ENCODE peak calls at places on chromosomes 11 and 22, in four cellular contexts. One of them, this sample, is unnamed.

GRCh38 chr11:35623708-35624168 is 5.5 kb downstream of the FJX1 start:
- DNase-seq in fibroblast of lung: peak
- DNase-seq in H9: no peak
- DNase-seq in CD8-positive, alpha-beta T cell: no peak
- DNase-seq in this sample: no peak

GRCh38 chr11:115924744-115925567 is 420.7 kb upstream of the CADM1 start:
- DNase-seq in H9: no peak
- DNase-seq in fibroblast of lung: peak
- DNase-seq in CD8-positive, alpha-beta T cell: no peak
- DNase-seq in this sample: no peak

GRCh38 chr11:106624377-106624776 is 393.9 kb downstream of the GUCY1A2 start:
- DNase-seq in H9: no peak
- DNase-seq in fibroblast of lung: peak
- DNase-seq in CD8-positive, alpha-beta T cell: no peak
- DNase-seq in this sample: no peak

GRCh38 chr11:130580372-130580771 is 131.9 kb downstream of the ADAMTS15 start:
- DNase-seq in fibroblast of lung: peak
- DNase-seq in H9: peak
- DNase-seq in CD8-positive, alpha-beta T cell: no peak
- DNase-seq in this sample: peak

GRCh38 chr11:12170984-12171383 is 60.6 kb downstream of the MICAL2 start:
- DNase-seq in H9: no peak
- DNase-seq in fibroblast of lung: peak
- DNase-seq in CD8-positive, alpha-beta T cell: no peak
- DNase-seq in this sample: no peak

GRCh38 chr11:27282806-27283205 is 80.2 kb downstream of the CCDC34 start:
- DNase-seq in fibroblast of lung: peak
- DNase-seq in CD8-positive, alpha-beta T cell: no peak
- DNase-seq in H9: no peak
- DNase-seq in this sample: no peak

GRCh38 chr11:130246719-130247118 is 68.0 kb downstream of the ZBTB44 start:
- DNase-seq in H9: no peak
- DNase-seq in CD8-positive, alpha-beta T cell: no peak
- DNase-seq in fibroblast of lung: peak
- DNase-seq in this sample: no peak

GRCh38 chr11:86735462-86736302 is 63.3 kb upstream of the ME3 start:
- DNase-seq in CD8-positive, alpha-beta T cell: no peak
- DNase-seq in H9: no peak
- DNase-seq in fibroblast of lung: peak
- DNase-seq in this sample: no peak

GRCh38 chr11:36015806-36016205 is 71.9 kb downstream of the LDLRAD3 start:
- DNase-seq in H9: no peak
- DNase-seq in CD8-positive, alpha-beta T cell: no peak
- DNase-seq in fibroblast of lung: no peak
- DNase-seq in this sample: peak

GRCh38 chr11:13939952-13940610 is 22.4 kb upstream of the SPON1 start:
- DNase-seq in fibroblast of lung: no peak
- DNase-seq in CD8-positive, alpha-beta T cell: no peak
- DNase-seq in H9: no peak
- DNase-seq in this sample: no peak

GRCh38 chr11:10770626-10771254 is 19.7 kb downstream of the CTR9 start:
- DNase-seq in H9: no peak
- DNase-seq in fibroblast of lung: peak
- DNase-seq in CD8-positive, alpha-beta T cell: no peak
- DNase-seq in this sample: peak

GRCh38 chr22:29302402-29302680 is 4.1 kb upstream of the GAS2L1 start:
- DNase-seq in H9: no peak
- DNase-seq in CD8-positive, alpha-beta T cell: no peak
- DNase-seq in fibroblast of lung: no peak
- DNase-seq in this sample: peak

GRCh38 chr22:29300807-29301601 is 5.4 kb upstream of the GAS2L1 start:
- DNase-seq in CD8-positive, alpha-beta T cell: no peak
- DNase-seq in H9: no peak
- DNase-seq in fibroblast of lung: no peak
- DNase-seq in this sample: peak

GRCh38 chr22:29301716-29302401 is 4.6 kb upstream of the GAS2L1 start:
- DNase-seq in H9: peak
- DNase-seq in fibroblast of lung: no peak
- DNase-seq in CD8-positive, alpha-beta T cell: no peak
- DNase-seq in this sample: no peak

GRCh38 chr22:29300467-29300806 is 6.0 kb upstream of the GAS2L1 start:
- DNase-seq in H9: no peak
- DNase-seq in fibroblast of lung: no peak
- DNase-seq in CD8-positive, alpha-beta T cell: no peak
- DNase-seq in this sample: no peak

DNA sequence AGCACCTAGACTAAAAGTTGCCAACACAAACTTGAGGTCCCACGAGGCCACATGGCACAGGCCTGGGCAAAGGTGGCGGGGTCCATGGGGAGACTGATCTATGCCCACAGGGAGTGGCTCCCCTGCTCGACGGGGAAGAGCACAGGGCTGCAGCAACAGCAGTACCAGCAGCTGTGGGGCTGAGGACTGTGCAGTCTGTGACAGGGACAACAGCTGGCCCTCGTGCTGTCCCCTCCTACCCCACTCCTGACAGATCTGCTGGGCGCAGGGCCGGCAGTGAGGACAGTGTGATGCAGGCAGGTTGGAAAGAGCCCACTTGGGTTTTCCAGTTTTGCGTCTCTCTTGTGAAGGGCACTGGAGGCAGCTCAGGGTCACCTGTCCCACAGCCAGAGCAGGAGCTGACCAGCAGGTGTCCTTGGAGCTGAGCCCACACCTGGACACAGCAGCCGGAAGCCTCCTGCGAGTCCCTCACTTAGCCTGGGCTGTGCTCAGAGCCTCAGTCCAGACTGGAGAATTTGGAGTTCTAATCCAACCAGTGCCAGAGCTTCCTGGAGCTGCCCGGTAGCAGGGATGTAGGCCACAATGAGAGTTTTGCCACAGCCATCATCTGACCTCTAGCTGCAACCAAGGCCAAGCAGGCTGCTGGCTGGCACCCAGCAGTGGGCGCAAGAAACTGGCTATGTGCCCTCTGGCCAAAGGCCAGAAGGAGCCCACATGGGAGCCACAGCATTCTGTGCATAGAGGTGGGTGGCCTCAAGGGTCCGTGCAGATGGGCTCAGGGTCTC is 3.6 kb upstream of the GAS2L1 start:
- DNase-seq in fibroblast of lung: no peak
- DNase-seq in CD8-positive, alpha-beta T cell: no peak
- DNase-seq in H9: peak
- DNase-seq in this sample: no peak
- TF ChIP-seq CTCF in fibroblast of lung: no peak
- TF ChIP-seq CTCF in CD8-positive, alpha-beta T cell: no peak
- TF ChIP-seq CTCF in H9: no peak
- TF ChIP-seq CTCF in this sample: no peak

DNA sequence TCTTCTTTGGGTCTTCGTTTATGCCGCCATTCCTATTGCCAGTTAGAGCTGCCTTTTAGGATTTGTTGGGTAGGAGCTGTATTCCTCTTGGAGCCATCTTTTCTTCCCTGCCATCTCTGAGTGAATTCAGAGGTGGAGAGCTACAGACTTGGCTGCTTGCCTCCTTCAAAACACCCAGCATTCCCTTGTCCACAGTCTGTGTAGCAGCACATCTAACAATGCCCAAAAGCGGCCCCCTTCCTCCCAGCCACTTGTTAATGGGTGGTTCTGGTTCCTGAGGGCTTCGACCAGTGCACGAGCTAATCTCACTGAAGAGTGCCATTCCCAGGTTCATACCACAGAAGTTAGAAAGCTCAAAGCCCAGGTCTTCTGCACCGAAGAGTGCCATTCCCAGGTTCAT is 37.7 kb downstream of the MARK2 start:
- DNase-seq in fibroblast of lung: no peak
- DNase-seq in H9: no peak
- DNase-seq in CD8-positive, alpha-beta T cell: no peak
- DNase-seq in this sample: no peak
- H3K27ac ChIP-seq in fibroblast of lung: no peak
- H3K27ac ChIP-seq in H9: no peak
- H3K27ac ChIP-seq in CD8-positive, alpha-beta T cell: no peak
- H3K27ac ChIP-seq in this sample: peak

GRCh38 chr22:36873614-36874308 is 13.0 kb downstream of the NCF4 start:
- DNase-seq in H9: peak
- DNase-seq in CD8-positive, alpha-beta T cell: no peak
- DNase-seq in fibroblast of lung: peak
- DNase-seq in this sample: no peak
- TF ChIP-seq CTCF in H9: peak
- TF ChIP-seq CTCF in CD8-positive, alpha-beta T cell: no peak
- TF ChIP-seq CTCF in fibroblast of lung: peak
- TF ChIP-seq CTCF in this sample: peak

GRCh38 chr11:61042961-61043540 is 59.2 kb upstream of the CD5 start:
- DNase-seq in H9: no peak
- DNase-seq in CD8-positive, alpha-beta T cell: no peak
- DNase-seq in fibroblast of lung: no peak
- DNase-seq in this sample: no peak
- H3K27ac ChIP-seq in H9: no peak
- H3K27ac ChIP-seq in CD8-positive, alpha-beta T cell: peak
- H3K27ac ChIP-seq in fibroblast of lung: no peak
- H3K27ac ChIP-seq in this sample: no peak

GRCh38 chr11:117822031-117822521 is 2.5 kb downstream of the FXYD2 start:
- DNase-seq in CD8-positive, alpha-beta T cell: peak
- DNase-seq in H9: peak
- DNase-seq in fibroblast of lung: no peak
- DNase-seq in this sample: no peak

GRCh38 chr11:117822522-117823033 is 2.0 kb downstream of the FXYD2 start:
- DNase-seq in H9: no peak
- DNase-seq in fibroblast of lung: no peak
- DNase-seq in CD8-positive, alpha-beta T cell: no peak
- DNase-seq in this sample: no peak

GRCh38 chr11:117823941-117824420 is 563 bp downstream of the FXYD2 start:
- DNase-seq in fibroblast of lung: peak
- DNase-seq in CD8-positive, alpha-beta T cell: peak
- DNase-seq in H9: peak
- DNase-seq in this sample: no peak

GRCh38 chr11:117824571-117825537 is at the start of gene FXYD2:
- DNase-seq in fibroblast of lung: no peak
- DNase-seq in H9: peak
- DNase-seq in CD8-positive, alpha-beta T cell: no peak
- DNase-seq in this sample: peak

DNA sequence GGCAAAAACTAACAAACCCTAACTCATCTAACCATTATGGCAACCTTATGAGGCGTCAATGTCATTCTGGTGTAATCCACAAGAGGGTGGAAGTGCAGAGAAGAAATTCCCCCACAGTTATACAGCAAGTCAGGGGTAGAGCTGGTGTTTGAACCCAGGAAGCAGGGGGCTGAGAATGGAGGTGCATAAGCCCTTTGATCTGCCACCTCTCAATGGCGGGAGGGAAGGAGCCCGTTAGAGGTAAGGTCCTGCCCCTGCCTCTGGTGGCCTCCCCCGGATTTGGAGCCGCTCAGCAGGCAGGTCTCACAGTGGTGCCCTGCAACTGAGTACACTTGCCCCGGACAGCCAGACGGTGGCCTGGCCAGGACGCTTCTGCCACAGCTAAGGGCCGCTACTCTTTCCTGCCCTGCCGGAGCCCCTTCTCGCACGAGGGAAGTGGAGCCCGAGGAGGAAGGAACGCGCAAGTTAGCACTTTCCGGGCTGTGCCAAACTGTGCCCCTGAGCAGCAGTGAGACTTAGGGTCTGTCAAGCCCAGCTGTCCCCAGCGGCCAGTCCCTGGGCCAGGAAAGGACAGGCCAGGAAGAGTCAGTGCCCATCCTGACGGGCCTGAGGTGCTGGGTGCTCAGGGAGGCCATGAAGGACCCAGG is 1.1 kb downstream of the FXYD2 start:
- DNase-seq in CD8-positive, alpha-beta T cell: peak
- DNase-seq in H9: no peak
- DNase-seq in fibroblast of lung: no peak
- DNase-seq in this sample: no peak
- TF ChIP-seq CTCF in CD8-positive, alpha-beta T cell: peak
- TF ChIP-seq CTCF in H9: peak
- TF ChIP-seq CTCF in fibroblast of lung: no peak
- TF ChIP-seq CTCF in this sample: no peak

GRCh38 chr11:6738590-6738989 is 33.2 kb downstream of the OR2AG2 start:
- DNase-seq in H9: no peak
- DNase-seq in CD8-positive, alpha-beta T cell: no peak
- DNase-seq in fibroblast of lung: no peak
- DNase-seq in this sample: no peak

GRCh38 chr11:6745018-6745417 is 26.8 kb downstream of the OR2AG2 start:
- DNase-seq in CD8-positive, alpha-beta T cell: no peak
- DNase-seq in fibroblast of lung: no peak
- DNase-seq in H9: no peak
- DNase-seq in this sample: no peak

GRCh38 chr11:6746086-6746618 is 25.6 kb downstream of the OR2AG2 start:
- DNase-seq in H9: no peak
- DNase-seq in fibroblast of lung: no peak
- DNase-seq in CD8-positive, alpha-beta T cell: peak
- DNase-seq in this sample: no peak

GRCh38 chr11:6745465-6746015 is 26.2 kb downstream of the OR2AG2 start:
- DNase-seq in CD8-positive, alpha-beta T cell: no peak
- DNase-seq in fibroblast of lung: no peak
- DNase-seq in H9: no peak
- DNase-seq in this sample: no peak

DNA sequence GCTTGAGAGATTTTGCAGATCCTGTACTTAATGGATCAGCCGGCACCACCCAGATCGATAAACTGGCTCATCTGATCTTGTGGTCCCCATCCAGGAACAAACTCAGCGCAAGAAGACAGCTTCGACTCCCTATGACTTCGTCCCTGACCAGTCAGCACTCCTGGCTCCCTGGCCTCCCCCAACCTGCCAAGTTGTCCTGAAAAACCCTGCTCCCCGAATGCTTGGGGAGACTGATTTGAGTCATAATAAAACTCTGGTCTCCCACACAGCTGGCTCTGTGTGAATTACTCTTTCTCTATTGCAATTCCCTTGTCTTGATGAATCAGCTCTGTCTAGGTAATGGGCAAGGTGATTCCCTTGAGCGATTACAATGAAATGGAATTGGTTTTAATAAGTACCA is 29.5 kb downstream of the OR2AG2 start:
- DNase-seq in H9: no peak
- DNase-seq in fibroblast of lung: no peak
- DNase-seq in CD8-positive, alpha-beta T cell: no peak
- DNase-seq in this sample: no peak
- H3K27ac ChIP-seq in H9: no peak
- H3K27ac ChIP-seq in fibroblast of lung: no peak
- H3K27ac ChIP-seq in CD8-positive, alpha-beta T cell: no peak
- H3K27ac ChIP-seq in this sample: no peak

GRCh38 chr11:2526808-2527381 is 82.1 kb downstream of the KCNQ1 start:
- DNase-seq in CD8-positive, alpha-beta T cell: no peak
- DNase-seq in H9: peak
- DNase-seq in fibroblast of lung: no peak
- DNase-seq in this sample: peak
- TF ChIP-seq CTCF in CD8-positive, alpha-beta T cell: no peak
- TF ChIP-seq CTCF in H9: peak
- TF ChIP-seq CTCF in fibroblast of lung: no peak
- TF ChIP-seq CTCF in this sample: no peak